ENCODE peak calls at places on chromosomes 6 and 20, in four cellular contexts. One of them, this sample, is unnamed.

GRCh38 chr6:129398764-129399163 is 311.2 kb downstream of the ARHGAP18 start:
- DNase-seq in GM12878: no peak
- DNase-seq in K562: no peak
- DNase-seq in HepG2: no peak
- DNase-seq in this sample: no peak

GRCh38 chr6:165963750-165964149 is 203.9 kb downstream of the TBXT start:
- DNase-seq in GM12878: no peak
- DNase-seq in HepG2: no peak
- DNase-seq in K562: no peak
- DNase-seq in this sample: no peak

GRCh38 chr20:3461911-3462677 is 8.7 kb upstream of the ATRN start:
- DNase-seq in HepG2: no peak
- DNase-seq in K562: no peak
- DNase-seq in GM12878: no peak
- DNase-seq in this sample: no peak

GRCh38 chr6:40799296-40800020 is 212.3 kb upstream of the LRFN2 start:
- DNase-seq in HepG2: no peak
- DNase-seq in GM12878: no peak
- DNase-seq in K562: no peak
- DNase-seq in this sample: no peak

GRCh38 chr6:147366290-147366689 is 142.2 kb upstream of the SAMD5 start:
- DNase-seq in HepG2: peak; percentile 3
- DNase-seq in GM12878: no peak
- DNase-seq in K562: no peak
- DNase-seq in this sample: no peak

GRCh38 chr6:150203378-150203777 is 60.5 kb downstream of the PPP1R14C start:
- DNase-seq in GM12878: no peak
- DNase-seq in HepG2: no peak
- DNase-seq in K562: no peak
- DNase-seq in this sample: no peak

GRCh38 chr20:62485701-62486089 is 9.9 kb upstream of the GATA5 start:
- DNase-seq in HepG2: no peak
- DNase-seq in GM12878: no peak
- DNase-seq in K562: no peak
- DNase-seq in this sample: no peak

GRCh38 chr6:157045831-157046454 is 268.8 kb downstream of the ARID1B start:
- DNase-seq in GM12878: no peak
- DNase-seq in HepG2: peak; percentile 29
- DNase-seq in K562: peak; percentile 35
- DNase-seq in this sample: no peak

GRCh38 chr6:67591910-67592309 is 1043.2 kb upstream of the ADGRB3 start:
- DNase-seq in K562: no peak
- DNase-seq in GM12878: no peak
- DNase-seq in HepG2: no peak
- DNase-seq in this sample: no peak

GRCh38 chr6:22766979-22767378 is 197.6 kb downstream of the HDGFL1 start:
- DNase-seq in K562: no peak
- DNase-seq in HepG2: no peak
- DNase-seq in GM12878: no peak
- DNase-seq in this sample: no peak

GRCh38 chr6:47102331-47102730 is 60.2 kb upstream of the ADGRF1 start:
- DNase-seq in HepG2: no peak
- DNase-seq in K562: no peak
- DNase-seq in GM12878: no peak
- DNase-seq in this sample: no peak

GRCh38 chr20:58012731-58013510 is 215.5 kb downstream of the ANKRD60 start:
- DNase-seq in HepG2: no peak
- DNase-seq in GM12878: no peak
- DNase-seq in K562: no peak
- DNase-seq in this sample: no peak

GRCh38 chr6:134168580-134169223 is 116.3 kb upstream of the SLC2A12 start:
- DNase-seq in GM12878: no peak
- DNase-seq in K562: no peak
- DNase-seq in HepG2: no peak
- DNase-seq in this sample: no peak

GRCh38 chr6:127514396-127515227 is 4.5 kb downstream of the MTCL3 start:
- DNase-seq in GM12878: no peak
- DNase-seq in K562: no peak
- DNase-seq in HepG2: no peak
- DNase-seq in this sample: peak; percentile 70

GRCh38 chr6:4672772-4673171 is 103.4 kb upstream of the CDYL start:
- DNase-seq in HepG2: no peak
- DNase-seq in K562: no peak
- DNase-seq in GM12878: no peak
- DNase-seq in this sample: no peak

GRCh38 chr6:38671885-38672467 is 31.0 kb downstream of the GLO1 start:
- DNase-seq in GM12878: peak; percentile 55
- DNase-seq in HepG2: peak; percentile 43
- DNase-seq in K562: peak; percentile 68
- DNase-seq in this sample: no peak

GRCh38 chr6:113825776-113826175 is 31.4 kb upstream of the MARCKS start:
- DNase-seq in GM12878: no peak
- DNase-seq in HepG2: no peak
- DNase-seq in K562: no peak
- DNase-seq in this sample: no peak

GRCh38 chr20:36804425-36804824 is 30.9 kb upstream of the DSN1 start:
- DNase-seq in HepG2: no peak
- DNase-seq in GM12878: no peak
- DNase-seq in K562: no peak
- DNase-seq in this sample: no peak

GRCh38 chr6:39901670-39902069 is 32.6 kb downstream of the MOCS1 start:
- DNase-seq in HepG2: no peak
- DNase-seq in K562: no peak
- DNase-seq in GM12878: no peak
- DNase-seq in this sample: no peak

GRCh38 chr20:36861625-36861874 is 14.4 kb upstream of the TLDC2 start:
- DNase-seq in K562: no peak
- DNase-seq in GM12878: no peak
- DNase-seq in HepG2: no peak
- DNase-seq in this sample: no peak

GRCh38 chr6:149840345-149841075 is 23.6 kb downstream of the LRP11 start:
- DNase-seq in GM12878: no peak
- DNase-seq in HepG2: peak; percentile 82
- DNase-seq in K562: peak; percentile 84
- DNase-seq in this sample: peak; percentile 79

DNA sequence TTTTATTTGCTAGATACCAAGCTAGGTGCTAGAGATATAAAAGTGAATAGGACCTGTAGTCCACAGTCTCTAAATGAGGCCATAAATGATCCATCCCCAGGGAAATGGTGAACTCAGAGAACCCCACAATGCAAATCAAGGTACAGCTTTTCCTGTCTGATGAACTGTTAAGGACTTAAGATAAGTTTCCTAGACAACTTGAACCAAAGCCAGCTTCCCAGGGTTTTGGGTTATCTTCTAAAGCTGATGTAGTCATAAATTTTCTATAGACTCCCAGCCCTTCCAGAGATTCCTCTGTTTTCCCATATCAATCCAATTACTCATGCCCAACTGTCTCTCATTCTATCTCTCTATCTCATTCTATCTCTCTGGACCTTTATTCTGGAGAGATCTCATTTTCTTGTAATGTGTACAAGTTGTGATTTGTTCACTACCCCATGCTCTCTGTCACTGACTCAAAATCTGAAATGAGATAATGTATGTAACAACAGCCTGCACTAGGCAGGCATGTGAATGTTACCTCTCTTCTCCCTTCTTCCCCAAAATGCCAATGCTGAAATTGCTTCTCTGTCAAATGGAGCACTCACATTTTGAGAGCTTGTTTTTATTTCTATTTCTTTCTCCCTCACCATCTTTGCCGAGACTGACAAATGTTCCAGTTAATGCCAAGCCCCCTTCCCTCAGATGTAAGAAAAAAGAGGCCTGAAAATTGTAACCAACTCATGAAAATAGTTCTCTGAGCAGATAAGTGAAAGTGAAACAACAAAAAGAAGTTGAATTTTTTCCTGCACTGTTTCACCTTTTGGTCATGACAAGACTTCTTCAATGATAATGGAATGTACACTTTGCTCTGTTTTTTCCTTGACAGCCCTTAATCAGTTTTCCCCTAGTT is 279.9 kb downstream of the SLC35F1 start:
- DNase-seq in HepG2: no peak
- DNase-seq in K562: no peak
- DNase-seq in GM12878: peak; percentile 8
- DNase-seq in this sample: no peak
- TF ChIP-seq ATF2 in HepG2: no peak
- TF ChIP-seq ATF2 in K562: no peak
- TF ChIP-seq ATF2 in GM12878: peak; percentile 39
- TF ChIP-seq ATF2 in this sample: no peak

DNA sequence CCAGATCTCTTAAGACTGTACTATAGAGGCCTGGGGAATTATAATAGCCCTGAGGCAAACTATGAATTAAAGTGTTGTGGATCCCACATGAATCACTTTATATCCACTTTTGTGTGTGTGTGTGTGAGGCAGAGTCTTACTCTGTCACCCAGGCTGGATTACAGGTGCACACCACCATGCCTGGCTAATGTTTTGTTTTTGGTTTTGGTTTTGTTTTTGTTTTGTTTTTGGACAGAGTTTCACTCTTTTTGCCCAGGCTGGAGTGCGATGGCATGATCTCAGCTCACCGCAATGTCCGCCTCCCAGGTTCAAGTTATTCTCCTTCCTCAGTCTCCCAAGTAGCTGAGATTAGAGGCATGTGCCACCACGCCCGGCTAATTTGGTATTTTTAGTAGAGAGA is 32.2 kb upstream of the MICB start:
- DNase-seq in GM12878: no peak
- DNase-seq in K562: no peak
- DNase-seq in HepG2: no peak
- DNase-seq in this sample: no peak
- TF ChIP-seq NR2C2 in GM12878: no peak
- TF ChIP-seq NR2C2 in K562: no peak
- TF ChIP-seq NR2C2 in HepG2: no peak
- TF ChIP-seq NR2C2 in this sample: no peak

DNA sequence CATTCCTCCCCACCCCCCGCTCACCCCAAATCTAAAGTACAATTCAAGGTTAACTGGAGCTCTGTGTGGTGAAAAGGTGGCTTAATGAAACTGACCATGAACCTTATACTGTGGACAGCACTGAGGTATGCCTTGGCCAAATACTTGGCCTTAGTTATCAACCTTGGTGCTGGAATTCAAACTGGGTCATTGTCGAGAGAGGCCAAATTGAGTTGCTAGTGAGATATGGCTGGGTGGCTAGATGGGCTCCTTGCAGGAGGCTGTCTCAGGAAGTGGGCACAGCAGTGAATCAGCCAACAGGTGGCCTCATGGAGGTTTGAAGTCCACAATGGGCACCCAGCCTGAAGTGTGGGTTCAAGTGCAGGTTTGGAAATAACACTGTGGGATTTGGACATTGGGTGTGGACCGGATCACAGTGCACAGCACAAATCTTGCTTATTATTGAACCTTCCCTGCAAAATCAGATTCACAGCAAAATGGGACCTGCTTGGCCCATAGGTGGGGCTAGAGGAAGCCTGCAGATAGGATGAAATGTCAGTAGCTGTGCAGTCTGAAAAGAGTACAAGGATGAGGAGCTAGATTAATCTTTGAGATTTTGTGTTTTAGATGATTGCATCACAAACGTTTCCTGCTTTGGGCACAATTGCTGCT is 5.6 kb upstream of the BTBD3 start:
- DNase-seq in K562: no peak
- DNase-seq in HepG2: peak; percentile 30
- DNase-seq in GM12878: no peak
- DNase-seq in this sample: no peak
- TF ChIP-seq CREM in K562: no peak
- TF ChIP-seq CREM in HepG2: no peak
- TF ChIP-seq CREM in GM12878: no peak
- TF ChIP-seq CREM in this sample: no peak

DNA sequence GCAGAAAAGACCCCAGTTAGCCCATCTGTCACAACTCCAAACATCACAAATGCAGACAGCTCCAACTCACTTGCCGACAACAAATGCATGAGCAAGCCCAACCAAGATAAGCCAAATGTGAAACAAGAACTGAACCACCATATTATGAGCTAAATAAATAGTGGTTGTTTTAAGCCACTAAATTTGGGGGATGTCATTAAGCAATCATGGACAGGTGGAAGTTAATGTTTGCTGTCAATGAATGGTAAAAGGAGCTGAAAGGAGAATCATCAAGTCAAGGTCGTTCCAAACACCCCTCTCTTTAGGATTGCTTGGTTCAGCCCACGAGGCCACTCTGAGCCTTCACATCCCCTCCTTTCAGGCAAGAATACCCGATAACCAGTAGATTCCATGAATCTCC is 71.2 kb upstream of the PLCB4 start:
- DNase-seq in HepG2: no peak
- DNase-seq in K562: peak; percentile 33
- DNase-seq in GM12878: no peak
- DNase-seq in this sample: no peak
- TF ChIP-seq ATF2 in HepG2: no peak
- TF ChIP-seq ATF2 in K562: no peak
- TF ChIP-seq ATF2 in GM12878: no peak
- TF ChIP-seq ATF2 in this sample: no peak

GRCh38 chr6:116265081-116265829 is 11.4 kb upstream of the TSPYL4 start:
- DNase-seq in HepG2: no peak
- DNase-seq in GM12878: no peak
- DNase-seq in K562: no peak
- DNase-seq in this sample: no peak
- TF ChIP-seq NR2C2 in HepG2: no peak
- TF ChIP-seq NR2C2 in GM12878: no peak
- TF ChIP-seq NR2C2 in K562: no peak
- TF ChIP-seq NR2C2 in this sample: no peak

GRCh38 chr20:7285918-7286556 is 518.6 kb downstream of the BMP2 start:
- DNase-seq in HepG2: peak; percentile 80
- DNase-seq in K562: peak; percentile 48
- DNase-seq in GM12878: peak; percentile 12
- DNase-seq in this sample: peak; percentile 62
- TF ChIP-seq CREM in HepG2: no peak
- TF ChIP-seq CREM in K562: no peak
- TF ChIP-seq CREM in GM12878: no peak
- TF ChIP-seq CREM in this sample: no peak

GRCh38 chr6:159148641-159149040 is 20.6 kb upstream of the FNDC1 start:
- DNase-seq in GM12878: no peak
- DNase-seq in HepG2: no peak
- DNase-seq in K562: no peak
- DNase-seq in this sample: no peak

GRCh38 chr6:159155679-159156078 is 13.5 kb upstream of the FNDC1 start:
- DNase-seq in K562: no peak
- DNase-seq in HepG2: no peak
- DNase-seq in GM12878: no peak
- DNase-seq in this sample: no peak

GRCh38 chr6:159151266-159151855 is 17.8 kb upstream of the FNDC1 start:
- DNase-seq in K562: peak; percentile 72
- DNase-seq in GM12878: no peak
- DNase-seq in HepG2: peak; percentile 34
- DNase-seq in this sample: peak; percentile 48

GRCh38 chr6:159149641-159150040 is 19.6 kb upstream of the FNDC1 start:
- DNase-seq in K562: no peak
- DNase-seq in GM12878: no peak
- DNase-seq in HepG2: no peak
- DNase-seq in this sample: no peak

GRCh38 chr6:159152014-159152413 is 17.2 kb upstream of the FNDC1 start:
- DNase-seq in GM12878: no peak
- DNase-seq in HepG2: no peak
- DNase-seq in K562: no peak
- DNase-seq in this sample: no peak
- TF ChIP-seq ATF2 in GM12878: no peak
- TF ChIP-seq ATF2 in HepG2: no peak
- TF ChIP-seq ATF2 in K562: no peak
- TF ChIP-seq ATF2 in this sample: no peak

GRCh38 chr20:50048420-50049166 is 64.4 kb downstream of the UBE2V1 start:
- DNase-seq in HepG2: no peak
- DNase-seq in K562: no peak
- DNase-seq in GM12878: no peak
- DNase-seq in this sample: no peak
- TF ChIP-seq NR2C2 in HepG2: no peak
- TF ChIP-seq NR2C2 in K562: no peak
- TF ChIP-seq NR2C2 in GM12878: no peak
- TF ChIP-seq NR2C2 in this sample: no peak

GRCh38 chr6:77825204-77825603 is 172.4 kb downstream of the MEI4 start:
- DNase-seq in GM12878: no peak
- DNase-seq in HepG2: no peak
- DNase-seq in K562: no peak
- DNase-seq in this sample: no peak
- TF ChIP-seq CREM in GM12878: no peak
- TF ChIP-seq CREM in HepG2: no peak
- TF ChIP-seq CREM in K562: no peak
- TF ChIP-seq CREM in this sample: no peak